ENCODE peak calls at places on chromosomes 5 and 9, in nine cellular contexts. I, N, J, V, R, M, X, F and A are unnamed samples. For H3K4me1, the result is how much of the 10 kb centered on the place peaks cover.

GRCh38 chr5:149913449-149914419 is 30.9 kb downstream of the PDE6A start:
- DNase-seq in X (no peak), V (no peak), I (no peak), F (no peak), N (no peak), J (no peak), M (no peak), R (no peak), A (no peak)

GRCh38 chr5:54249210-54250028 is 61.0 kb downstream of the ARL15 start:
- DNase-seq in F (no peak), I (peak), N (peak), X (no peak), M (no peak), R (peak), V (peak), J (peak), A (peak)

GRCh38 chr9:90331826-90332575 is 310.6 kb downstream of the DIRAS2 start:
- DNase-seq in N (peak), J (no peak), I (no peak), R (no peak), V (no peak), F (no peak), M (no peak), X (no peak), A (no peak)

GRCh38 chr5:16869821-16870796 is 66.0 kb downstream of the MYO10 start:
- DNase-seq in N (no peak), M (no peak), X (no peak), F (no peak), J (no peak), R (no peak), I (no peak), V (no peak), A (no peak)

GRCh38 chr9:134792627-134793026 is 88.0 kb upstream of the FCN2 start:
- DNase-seq in X (no peak), R (no peak), N (no peak), J (no peak), I (no peak), M (no peak), F (no peak), V (no peak), A (no peak)

GRCh38 chr5:174190073-174190675 is 144.7 kb downstream of the NSG2 start:
- DNase-seq in R (no peak), I (no peak), F (no peak), J (peak), X (no peak), N (no peak), V (no peak), M (no peak), A (no peak)

GRCh38 chr5:72624641-72625236 is 117.5 kb upstream of the ZNF366 start:
- DNase-seq in X (no peak), J (no peak), N (no peak), V (no peak), F (no peak), R (no peak), I (no peak), M (no peak), A (no peak)

GRCh38 chr5:39185761-39186160 is 33.6 kb downstream of the FYB1 start:
- DNase-seq in M (no peak), J (no peak), X (no peak), R (no peak), N (no peak), I (no peak), V (no peak), F (no peak), A (no peak)

GRCh38 chr9:99820330-99821186 is 1.1 kb upstream of the NR4A3 start:
- DNase-seq in N (peak), V (peak), I (peak), R (peak), M (peak), J (no peak), X (no peak), F (peak), A (peak)

GRCh38 chr5:177412603-177413233 is 3.4 kb upstream of the F12 start:
- DNase-seq in X (no peak), I (no peak), M (no peak), V (no peak), N (no peak), F (no peak), R (no peak), J (no peak), A (no peak)

GRCh38 chr5:60207031-60207430 is 313.5 kb upstream of the PDE4D start:
- DNase-seq in J (no peak), R (no peak), M (no peak), V (no peak), X (no peak), I (no peak), N (no peak), F (no peak), A (peak)

GRCh38 chr5:106574820-106575219 is 1095.9 kb downstream of the EFNA5 start:
- DNase-seq in V (no peak), M (no peak), R (no peak), X (no peak), J (no peak), F (no peak), I (no peak), N (no peak), A (no peak)

GRCh38 chr5:42985129-42986037 is 54.7 kb downstream of the ANXA2R start:
- DNase-seq in X (no peak), M (no peak), F (peak), I (no peak), R (no peak), V (no peak), J (no peak), N (no peak), A (no peak)

GRCh38 chr9:22107202-22107601 is 98.1 kb upstream of the CDKN2B start:
- DNase-seq in V (no peak), M (no peak), F (no peak), I (no peak), X (no peak), J (no peak), N (peak), R (no peak), A (no peak)

GRCh38 chr5:107570805-107571531 is 99.8 kb downstream of the EFNA5 start:
- DNase-seq in X (no peak), F (peak), V (no peak), J (no peak), R (peak), M (no peak), N (no peak), I (no peak), A (no peak)

GRCh38 chr9:89789922-89790510 is 185.2 kb downstream of the GADD45G start:
- DNase-seq in J (no peak), F (no peak), N (no peak), X (no peak), V (no peak), I (no peak), M (no peak), R (no peak), A (no peak)

GRCh38 chr9:95808001-95808400 is 67.5 kb upstream of the ERCC6L2 start:
- DNase-seq in R (no peak), M (no peak), V (no peak), X (no peak), I (no peak), F (no peak), N (no peak), J (no peak), A (no peak)

GRCh38 chr9:85212209-85212608 is 529.5 kb downstream of the AGTPBP1 start:
- DNase-seq in J (no peak), F (no peak), V (no peak), I (no peak), N (no peak), R (no peak), X (no peak), M (no peak), A (no peak)

GRCh38 chr9:6630502-6631206 is 14.9 kb downstream of the GLDC start:
- DNase-seq in F (no peak), N (no peak), X (no peak), M (no peak), J (no peak), R (no peak), V (no peak), I (no peak), A (no peak)

GRCh38 chr9:123948290-123948689 is 18.4 kb upstream of the DENND1A start:
- DNase-seq in R (no peak), F (no peak), I (no peak), V (no peak), J (no peak), N (no peak), X (no peak), M (no peak), A (no peak)

GRCh38 chr5:35803221-35803651 is 53.5 kb upstream of the IL7R start:
- DNase-seq in X (peak), F (no peak), J (peak), I (peak), M (no peak), V (no peak), N (peak), R (peak), A (no peak)

GRCh38 chr9:116087246-116087645 is 66.3 kb upstream of the PAPPA start:
- DNase-seq in F (no peak), I (peak), N (peak), X (no peak), J (no peak), V (peak), R (peak), M (no peak), A (peak)

GRCh38 chr9:111114486-111114885 is 76.2 kb upstream of the LPAR1 start:
- DNase-seq in J (no peak), F (no peak), R (no peak), N (no peak), M (no peak), I (no peak), V (no peak), X (no peak), A (no peak)

GRCh38 chr5:147169399-147169798 is 65.4 kb upstream of the STK32A start:
- DNase-seq in I (no peak), R (peak), F (peak), J (no peak), X (no peak), V (no peak), N (no peak), M (peak), A (no peak)

GRCh38 chr9:130327070-130327780 is 61.7 kb downstream of the HMCN2 start:
- DNase-seq in R (no peak), V (no peak), M (no peak), F (no peak), X (no peak), N (peak), J (peak), I (no peak), A (no peak)

GRCh38 chr5:138601444-138601843 is 26.2 kb upstream of the HSPA9 start:
- DNase-seq in F (no peak), I (no peak), X (no peak), M (peak), J (no peak), N (no peak), R (no peak), V (no peak), A (peak)

GRCh38 chr5:9196403-9197224 is 349.3 kb downstream of the SEMA5A start:
- DNase-seq in J (no peak), X (no peak), F (no peak), R (no peak), V (no peak), N (no peak), M (no peak), I (no peak), A (no peak)

GRCh38 chr5:170632985-170633234 is 129.1 kb downstream of the KCNIP1 start:
- DNase-seq in R (peak), V (peak), J (peak), M (peak), X (peak), N (peak), F (no peak), I (peak), A (peak)

GRCh38 chr5:42870882-42871418 is 59.3 kb upstream of the SELENOP start:
- DNase-seq in R (no peak), F (no peak), M (no peak), X (no peak), N (no peak), J (no peak), V (no peak), I (no peak), A (no peak)

GRCh38 chr9:105254226-105254625 is 9.8 kb downstream of the SLC44A1 start:
- DNase-seq in I (no peak), F (no peak), N (no peak), M (no peak), R (no peak), V (no peak), J (no peak), X (no peak), A (no peak)

GRCh38 chr9:137589441-137590122 is 730 bp downstream of the ZMYND19 start:
- DNase-seq in J (peak), M (no peak), I (no peak), V (no peak), F (no peak), N (peak), R (no peak), X (no peak), A (no peak)

GRCh38 chr5:71782393-71782770 is 63.3 kb downstream of the CARTPT start:
- DNase-seq in J (no peak), F (no peak), V (no peak), I (no peak), M (no peak), R (no peak), N (no peak), X (no peak), A (no peak)

GRCh38 chr5:145633474-145633873 is 201.7 kb downstream of the PRELID2 start:
- DNase-seq in M (no peak), X (no peak), F (no peak), J (no peak), I (no peak), N (no peak), R (no peak), V (no peak), A (no peak)

GRCh38 chr5:13427859-13428557 is 516.5 kb downstream of the DNAH5 start:
- DNase-seq in R (no peak), I (no peak), F (no peak), M (no peak), J (no peak), V (no peak), X (no peak), N (no peak), A (no peak)

GRCh38 chr9:128628471-128629048 is 28.1 kb downstream of the DYNC2I2 start:
- DNase-seq in R (peak), J (peak), M (no peak), N (no peak), I (peak), V (peak), F (peak), X (no peak), A (peak)

GRCh38 chr9:128632066-128632465 is 24.6 kb downstream of the DYNC2I2 start:
- DNase-seq in I (no peak), R (no peak), X (no peak), F (no peak), N (no peak), M (no peak), J (peak), V (no peak), A (no peak)

GRCh38 chr9:128629136-128629535 is 27.5 kb downstream of the DYNC2I2 start:
- DNase-seq in J (peak), V (no peak), M (no peak), F (no peak), R (no peak), X (no peak), N (no peak), I (no peak), A (no peak)

GRCh38 chr9:128631636-128632035 is 25.0 kb downstream of the DYNC2I2 start:
- DNase-seq in F (no peak), R (no peak), N (no peak), X (no peak), M (no peak), I (no peak), J (no peak), V (no peak), A (no peak)

DNA sequence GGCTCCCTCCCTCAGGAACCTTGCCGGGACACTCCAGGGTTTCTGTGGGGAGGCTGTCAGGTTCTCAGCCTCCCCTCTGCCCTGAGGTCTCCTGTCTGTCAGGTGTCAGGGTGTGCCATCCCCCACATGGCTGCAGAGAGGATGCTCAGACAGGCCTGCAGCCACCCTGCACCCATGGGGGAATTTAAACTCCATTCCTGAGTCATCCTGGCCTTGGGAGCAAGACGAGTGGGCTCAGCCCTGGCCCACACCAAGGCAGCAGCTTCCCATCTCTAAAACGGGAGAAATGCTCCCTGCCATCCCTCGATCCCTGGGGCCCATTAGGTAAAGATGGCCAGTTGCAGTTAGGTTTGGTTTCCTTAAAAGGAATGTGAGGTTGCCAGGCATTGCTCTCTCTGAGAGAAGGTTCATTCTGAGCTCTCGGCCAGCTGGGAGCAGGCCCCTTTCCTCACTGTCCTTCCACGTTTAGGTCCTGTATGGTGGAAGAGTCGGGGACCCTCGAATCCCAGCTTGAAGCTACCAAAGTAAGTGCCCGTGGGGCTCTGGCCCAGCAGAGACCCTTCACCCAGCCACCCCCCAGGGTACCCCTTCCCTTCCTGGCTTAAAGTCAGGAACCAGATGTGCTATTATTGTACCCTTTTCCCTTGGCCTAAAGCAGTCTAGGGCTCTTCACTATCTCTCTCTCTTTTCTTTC is 26.6 kb downstream of the DYNC2I2 start:
- DNase-seq in R (no peak), F (no peak), N (no peak), M (no peak), X (no peak), I (no peak), J (no peak), V (no peak), A (no peak)
- H3K4me1 ChIP-seq in R (under half), F (under half), N (under half), M (under half), X (under half), I (half or more), J (under half), V (half or more), A (under half)

GRCh38 chr5:154373729-154374179 is 72.0 kb upstream of the SAP30L start:
- DNase-seq in I (no peak), N (no peak), M (no peak), R (no peak), F (no peak), X (no peak), J (no peak), V (no peak), A (no peak)

GRCh38 chr5:154370730-154371334 is 75.0 kb upstream of the SAP30L start:
- DNase-seq in N (no peak), F (no peak), X (no peak), J (no peak), M (no peak), R (no peak), V (no peak), I (peak), A (no peak)

GRCh38 chr5:154370119-154370518 is 75.7 kb upstream of the SAP30L start:
- DNase-seq in F (no peak), I (no peak), J (no peak), M (no peak), V (no peak), X (no peak), N (no peak), R (no peak), A (no peak)

GRCh38 chr5:154369682-154370081 is 76.1 kb upstream of the SAP30L start:
- DNase-seq in R (no peak), M (no peak), J (no peak), N (no peak), F (no peak), X (no peak), I (no peak), V (no peak), A (no peak)

DNA sequence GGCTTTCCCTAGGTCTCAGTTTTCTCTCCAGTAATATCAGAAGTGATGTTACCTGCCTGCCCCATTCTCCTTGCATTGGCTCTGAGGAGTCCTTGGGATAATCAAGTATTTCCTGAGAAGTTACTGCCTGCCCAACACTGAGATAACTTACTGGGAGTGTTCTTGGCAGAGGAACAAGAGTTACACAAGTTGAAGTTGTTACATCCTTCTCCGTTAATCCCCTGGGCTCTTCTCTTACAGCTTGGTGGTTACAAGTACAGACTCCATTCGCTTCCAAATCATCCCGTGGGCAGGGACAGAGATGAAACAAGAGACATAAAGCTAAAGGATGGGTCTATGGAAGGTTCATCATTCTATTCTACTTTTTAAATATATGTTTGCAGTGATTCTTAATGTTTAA is 74.1 kb upstream of the SAP30L start:
- DNase-seq in N (no peak), J (no peak), X (no peak), F (no peak), I (no peak), V (peak), R (no peak), M (no peak), A (no peak)
- H3K4me1 ChIP-seq in N (under half), J (half or more), X (under half), F (under half), I (half or more), V (half or more), R (under half), M (under half), A (under half)

GRCh38 chr9:121654497-121655140 is 3.2 kb downstream of the DAB2IP start:
- DNase-seq in J (no peak), X (no peak), V (no peak), F (no peak), N (no peak), I (no peak), R (no peak), M (no peak), A (no peak)

GRCh38 chr9:121655231-121655755 is 3.9 kb downstream of the DAB2IP start:
- DNase-seq in M (no peak), V (no peak), F (no peak), N (no peak), R (no peak), I (no peak), J (no peak), X (no peak), A (no peak)

GRCh38 chr9:121658166-121658565 is 6.7 kb downstream of the DAB2IP start:
- DNase-seq in V (no peak), N (no peak), F (no peak), I (peak), M (no peak), X (no peak), J (no peak), R (no peak), A (no peak)

GRCh38 chr9:121658591-121658990 is 7.2 kb downstream of the DAB2IP start:
- DNase-seq in V (no peak), M (no peak), X (no peak), R (no peak), I (no peak), J (no peak), F (no peak), N (no peak), A (no peak)

GRCh38 chr9:121656941-121657340 is 5.5 kb downstream of the DAB2IP start:
- DNase-seq in M (no peak), J (no peak), I (no peak), R (no peak), N (no peak), V (no peak), F (no peak), X (no peak), A (no peak)
- H3K4me1 ChIP-seq in M (under half), J (under half), I (half or more), R (under half), N (under half), V (under half), F (under half), X (under half), A (under half)

DNA sequence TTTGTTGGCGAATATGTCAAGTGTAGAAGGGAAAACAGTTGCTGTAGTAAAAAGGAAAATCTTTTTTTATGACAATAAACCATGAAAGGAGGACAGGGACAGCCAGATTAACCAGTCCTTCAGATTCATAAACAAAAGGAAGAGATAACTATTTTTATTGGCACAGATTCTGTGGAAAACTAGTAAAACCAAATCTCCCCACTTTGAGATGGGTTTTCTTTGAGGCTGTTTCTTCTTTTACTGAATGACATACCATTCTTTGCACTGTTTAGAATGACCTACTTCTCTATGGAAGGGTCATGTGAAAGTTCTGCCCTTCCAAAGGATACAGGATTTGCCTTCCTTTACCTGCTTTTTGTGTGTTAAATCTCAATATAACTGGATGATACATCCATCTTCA is 13.7 kb downstream of the CAST start:
- DNase-seq in V (no peak), R (no peak), J (no peak), N (no peak), M (no peak), F (no peak), X (no peak), I (no peak), A (no peak)
- H3K4me1 ChIP-seq in V (under half), R (under half), J (under half), N (under half), M (under half), F (under half), X (under half), I (under half), A (under half)

GRCh38 chr9:73083519-73083918 is 68.1 kb upstream of the ANXA1 start:
- DNase-seq in X (no peak), F (no peak), N (no peak), I (no peak), R (no peak), V (no peak), M (no peak), J (no peak), A (no peak)
- H3K4me1 ChIP-seq in X (under half), F (under half), N (under half), I (under half), R (under half), V (under half), M (under half), J (under half), A (under half)

GRCh38 chr5:142627371-142628217 is 58.3 kb downstream of the FGF1 start:
- DNase-seq in N (no peak), I (no peak), M (no peak), J (no peak), V (no peak), F (no peak), R (no peak), X (no peak), A (no peak)
- H3K4me1 ChIP-seq in N (under half), I (half or more), M (under half), J (under half), V (under half), F (under half), R (under half), X (under half), A (under half)